ENCODE peak calls at places on chromosomes 4 and X, in five cellular contexts. One of them, this sample, is unnamed.

GRCh38 chr4:70473691-70474090 is 1.7 kb downstream of the MUC7 start:
- DNase-seq in fibroblast of lung: no peak
- DNase-seq in astrocyte of the spinal cord: no peak
- DNase-seq in left ventricle myocardium inferior: no peak
- DNase-seq in esophagus squamous epithelium: no peak
- DNase-seq in this sample: no peak

GRCh38 chr4:94561249-94562024 is 109.7 kb downstream of the PDLIM5 start:
- DNase-seq in fibroblast of lung: peak
- DNase-seq in astrocyte of the spinal cord: peak
- DNase-seq in left ventricle myocardium inferior: no peak
- DNase-seq in esophagus squamous epithelium: no peak
- DNase-seq in this sample: peak

GRCh38 chr4:127604949-127605709 is 27.6 kb upstream of the INTU start:
- DNase-seq in fibroblast of lung: peak
- DNase-seq in astrocyte of the spinal cord: peak
- DNase-seq in left ventricle myocardium inferior: no peak
- DNase-seq in esophagus squamous epithelium: no peak
- DNase-seq in this sample: peak

GRCh38 chrX:85244411-85245210 is 820 bp downstream of the ZNF711 start:
- DNase-seq in fibroblast of lung: peak
- DNase-seq in astrocyte of the spinal cord: peak
- DNase-seq in left ventricle myocardium inferior: no peak
- DNase-seq in esophagus squamous epithelium: no peak
- DNase-seq in this sample: no peak

GRCh38 chrX:98357146-98357545 is 1473.4 kb downstream of the RPA4 start:
- DNase-seq in fibroblast of lung: no peak
- DNase-seq in astrocyte of the spinal cord: no peak
- DNase-seq in left ventricle myocardium inferior: no peak
- DNase-seq in esophagus squamous epithelium: no peak
- DNase-seq in this sample: no peak

GRCh38 chr4:24794916-24795665 is at the start of gene SOD3:
- DNase-seq in fibroblast of lung: peak
- DNase-seq in astrocyte of the spinal cord: peak
- DNase-seq in left ventricle myocardium inferior: peak
- DNase-seq in esophagus squamous epithelium: no peak
- DNase-seq in this sample: peak

GRCh38 chrX:96590403-96590802 is 94.2 kb upstream of the DIAPH2 start:
- DNase-seq in fibroblast of lung: no peak
- DNase-seq in astrocyte of the spinal cord: no peak
- DNase-seq in left ventricle myocardium inferior: no peak
- DNase-seq in esophagus squamous epithelium: no peak
- DNase-seq in this sample: no peak

GRCh38 chr4:24595662-24596061 is 11.3 kb upstream of the DHX15 start:
- DNase-seq in fibroblast of lung: no peak
- DNase-seq in astrocyte of the spinal cord: no peak
- DNase-seq in left ventricle myocardium inferior: no peak
- DNase-seq in esophagus squamous epithelium: no peak
- DNase-seq in this sample: no peak

GRCh38 chr4:120869511-120870278 is 52.8 kb downstream of the PRDM5 start:
- DNase-seq in fibroblast of lung: no peak
- DNase-seq in astrocyte of the spinal cord: no peak
- DNase-seq in left ventricle myocardium inferior: no peak
- DNase-seq in esophagus squamous epithelium: no peak
- DNase-seq in this sample: no peak

GRCh38 chrX:7252013-7252610 is 104.2 kb upstream of the PUDP start:
- DNase-seq in fibroblast of lung: no peak
- DNase-seq in astrocyte of the spinal cord: no peak
- DNase-seq in left ventricle myocardium inferior: no peak
- DNase-seq in esophagus squamous epithelium: no peak
- DNase-seq in this sample: no peak

GRCh38 chrX:48648299-48648698 is 35.3 kb upstream of the WAS start:
- DNase-seq in fibroblast of lung: peak
- DNase-seq in astrocyte of the spinal cord: peak
- DNase-seq in left ventricle myocardium inferior: peak
- DNase-seq in esophagus squamous epithelium: no peak
- DNase-seq in this sample: peak

GRCh38 chr4:52925531-52925968 is 63.4 kb downstream of the RASL11B start:
- DNase-seq in fibroblast of lung: peak
- DNase-seq in astrocyte of the spinal cord: peak
- DNase-seq in left ventricle myocardium inferior: no peak
- DNase-seq in esophagus squamous epithelium: no peak
- DNase-seq in this sample: peak

GRCh38 chr4:25485104-25485503 is 108.0 kb downstream of the ANAPC4 start:
- DNase-seq in fibroblast of lung: no peak
- DNase-seq in astrocyte of the spinal cord: no peak
- DNase-seq in left ventricle myocardium inferior: no peak
- DNase-seq in esophagus squamous epithelium: no peak
- DNase-seq in this sample: no peak

GRCh38 chr4:153576443-153576774 is 107.7 kb upstream of the TLR2 start:
- DNase-seq in fibroblast of lung: no peak
- DNase-seq in astrocyte of the spinal cord: no peak
- DNase-seq in left ventricle myocardium inferior: no peak
- DNase-seq in esophagus squamous epithelium: no peak
- DNase-seq in this sample: no peak

GRCh38 chr4:153573221-153573620 is 107.1 kb downstream of the TMEM131L start:
- DNase-seq in fibroblast of lung: no peak
- DNase-seq in astrocyte of the spinal cord: no peak
- DNase-seq in left ventricle myocardium inferior: peak
- DNase-seq in esophagus squamous epithelium: no peak
- DNase-seq in this sample: no peak

GRCh38 chr4:153572609-153573008 is 106.4 kb downstream of the TMEM131L start:
- DNase-seq in fibroblast of lung: no peak
- DNase-seq in astrocyte of the spinal cord: no peak
- DNase-seq in left ventricle myocardium inferior: no peak
- DNase-seq in esophagus squamous epithelium: no peak
- DNase-seq in this sample: no peak

GRCh38 chr4:153577053-153577452 is 107.0 kb upstream of the TLR2 start:
- DNase-seq in fibroblast of lung: no peak
- DNase-seq in astrocyte of the spinal cord: no peak
- DNase-seq in left ventricle myocardium inferior: no peak
- DNase-seq in esophagus squamous epithelium: no peak
- DNase-seq in this sample: no peak

DNA sequence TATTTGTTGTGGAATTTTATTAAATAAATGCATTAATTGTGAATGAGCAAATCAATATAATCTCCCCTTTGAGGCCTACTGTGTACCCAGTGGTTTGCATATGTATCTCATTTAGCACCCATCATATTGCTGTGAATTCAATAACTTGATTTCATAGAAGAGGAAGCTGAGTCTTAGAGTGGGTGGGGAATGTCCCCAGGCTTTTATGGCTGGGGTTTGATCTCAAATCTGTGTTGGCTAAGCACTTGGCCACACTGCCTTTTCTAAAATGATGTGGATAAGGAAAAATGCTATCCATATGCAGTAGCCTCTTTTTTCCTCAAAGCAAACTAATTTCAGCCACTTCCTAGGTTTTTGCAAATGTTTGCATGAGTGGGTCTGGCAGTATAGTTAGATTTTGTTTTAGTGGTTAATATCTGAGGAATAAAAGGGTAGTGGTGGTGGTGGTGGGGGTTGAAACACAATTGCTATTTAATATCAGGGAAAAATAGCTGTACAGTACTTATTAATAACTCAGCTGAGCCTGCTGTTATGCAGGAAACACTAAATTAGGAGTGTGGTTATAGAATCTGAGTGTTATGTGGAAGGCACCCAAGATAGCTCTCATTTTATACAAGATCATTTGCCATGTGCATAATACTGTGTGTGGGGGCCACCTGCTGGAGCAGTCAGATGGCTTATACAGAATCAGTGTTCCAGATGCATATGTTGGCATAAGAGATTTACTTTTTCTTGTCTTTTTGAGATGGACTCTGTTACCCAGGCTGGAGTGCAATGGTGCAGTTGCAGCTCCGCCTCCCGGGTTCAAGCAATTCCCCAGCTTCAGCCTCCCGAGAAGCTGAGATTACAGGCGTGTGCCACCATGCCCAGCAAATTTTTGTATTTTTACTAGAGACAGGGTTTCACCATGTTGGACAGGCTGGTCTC is 108.0 kb downstream of the TMEM131L start:
- DNase-seq in fibroblast of lung: peak
- DNase-seq in astrocyte of the spinal cord: peak
- DNase-seq in left ventricle myocardium inferior: peak
- DNase-seq in esophagus squamous epithelium: no peak
- DNase-seq in this sample: peak
- TF ChIP-seq CTCF in fibroblast of lung: peak
- TF ChIP-seq CTCF in astrocyte of the spinal cord: peak
- TF ChIP-seq CTCF in left ventricle myocardium inferior: peak
- TF ChIP-seq CTCF in esophagus squamous epithelium: peak
- TF ChIP-seq CTCF in this sample: peak

DNA sequence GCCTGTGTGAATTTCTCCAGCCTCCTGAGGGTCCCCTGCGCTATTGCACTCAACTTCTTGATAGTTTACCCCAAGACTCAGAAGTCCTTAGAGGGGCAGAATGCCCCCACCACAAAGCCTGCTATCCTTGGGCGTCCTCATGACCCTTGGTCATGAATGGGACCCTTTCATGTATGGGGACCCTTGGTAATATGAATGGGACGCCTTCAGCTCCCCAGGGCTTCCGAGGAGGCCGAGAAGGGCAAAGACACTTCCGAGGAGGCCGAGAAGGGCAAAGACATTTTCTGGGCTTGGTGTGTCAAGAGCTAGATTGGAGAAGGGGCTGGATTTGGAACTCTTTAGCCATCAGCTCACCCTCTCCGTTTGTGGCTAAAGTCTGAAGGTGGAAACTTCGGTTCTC is 8.6 kb downstream of the SHOX start:
- DNase-seq in fibroblast of lung: no peak
- DNase-seq in astrocyte of the spinal cord: no peak
- DNase-seq in left ventricle myocardium inferior: no peak
- DNase-seq in esophagus squamous epithelium: no peak
- DNase-seq in this sample: no peak
- H3K4me3 ChIP-seq in fibroblast of lung: no peak
- H3K4me3 ChIP-seq in astrocyte of the spinal cord: no peak
- H3K4me3 ChIP-seq in left ventricle myocardium inferior: no peak
- H3K4me3 ChIP-seq in esophagus squamous epithelium: no peak
- H3K4me3 ChIP-seq in this sample: no peak

GRCh38 chrX:145552643-145553042 is 265.0 kb upstream of the SLITRK2 start:
- DNase-seq in fibroblast of lung: no peak
- DNase-seq in astrocyte of the spinal cord: peak
- DNase-seq in left ventricle myocardium inferior: no peak
- DNase-seq in esophagus squamous epithelium: no peak
- DNase-seq in this sample: no peak
- TF ChIP-seq CTCF in fibroblast of lung: no peak
- TF ChIP-seq CTCF in astrocyte of the spinal cord: no peak
- TF ChIP-seq CTCF in left ventricle myocardium inferior: no peak
- TF ChIP-seq CTCF in esophagus squamous epithelium: no peak
- TF ChIP-seq CTCF in this sample: no peak

DNA sequence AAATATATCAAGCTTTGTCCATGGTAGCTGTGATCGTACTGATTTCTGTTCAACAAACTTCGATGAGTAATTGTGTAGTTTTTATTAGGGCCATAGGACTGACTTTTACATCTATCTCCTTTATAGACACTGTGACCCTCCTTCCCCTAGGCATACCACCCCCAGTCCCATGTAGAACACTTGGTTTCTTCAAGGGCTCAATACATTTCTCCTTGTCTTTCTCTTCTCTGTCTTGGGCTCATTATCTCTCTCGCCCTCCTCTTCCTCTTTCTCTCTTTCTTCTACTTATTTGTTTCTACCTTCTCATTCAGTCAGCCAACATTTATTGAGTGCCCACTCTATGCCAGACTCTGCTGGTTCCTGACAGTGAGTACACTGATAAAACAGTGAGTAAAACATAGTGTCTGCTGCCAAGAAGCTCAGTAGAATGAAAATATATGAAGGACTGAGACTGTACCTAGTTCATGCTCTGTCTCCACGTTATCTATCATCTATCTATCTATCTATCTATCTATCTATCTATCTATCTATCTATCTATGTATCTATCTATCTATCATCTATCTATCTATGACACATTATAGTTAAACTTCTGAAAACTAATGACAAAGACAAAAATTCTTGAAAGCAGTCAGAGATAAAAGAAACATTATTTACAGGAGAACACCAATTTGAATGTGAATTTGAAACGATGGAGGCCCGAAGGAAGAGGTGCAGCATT is 122.8 kb downstream of the RBMX2 start:
- DNase-seq in fibroblast of lung: no peak
- DNase-seq in astrocyte of the spinal cord: no peak
- DNase-seq in left ventricle myocardium inferior: no peak
- DNase-seq in esophagus squamous epithelium: no peak
- DNase-seq in this sample: no peak
- H3K4me3 ChIP-seq in fibroblast of lung: no peak
- H3K4me3 ChIP-seq in astrocyte of the spinal cord: no peak
- H3K4me3 ChIP-seq in left ventricle myocardium inferior: peak
- H3K4me3 ChIP-seq in esophagus squamous epithelium: no peak
- H3K4me3 ChIP-seq in this sample: peak

This sample was measured in foreskin fibroblast.